ENCODE peak calls at places on chromosomes 12 and 14, in eight cellular contexts. U is lower leg skin, V is pancreas, W is HFF-Myc, N is tibial nerve, H is hepatocyte, O is AG10803, B is stomach. S is an unnamed sample.

GRCh38 chr12:2924019-2924418 is 33.3 kb downstream of the TULP3 start:
- DNase-seq in U (no peak), V (no peak), W (no peak), N (no peak), H (no peak), O (peak; percentile 17), B (no peak), S (peak; percentile 28)

GRCh38 chr14:69632154-69632553 is 20.8 kb downstream of the SUSD6 start:
- DNase-seq in U (no peak), V (no peak), W (no peak), N (no peak), H (no peak), O (no peak), B (no peak), S (no peak)

GRCh38 chr12:10497602-10498001 is 8.1 kb upstream of the EIF2S3B start:
- DNase-seq in U (no peak), V (no peak), W (no peak), N (no peak), H (no peak), O (no peak), B (no peak), S (no peak)

GRCh38 chr14:36662543-36663403 is 1.1 kb downstream of the PAX9 start:
- DNase-seq in U (no peak), V (peak; percentile 25), W (no peak), N (no peak), H (no peak), O (peak; percentile 45), B (no peak), S (no peak)

GRCh38 chr12:58922849-58923248 is 2.5 kb upstream of the LRIG3 start:
- DNase-seq in U (no peak), V (no peak), W (no peak), N (no peak), H (no peak), O (no peak), B (no peak), S (peak; percentile 85)

GRCh38 chr14:63367742-63368364 is 49.1 kb upstream of the GPHB5 start:
- DNase-seq in U (no peak), V (no peak), W (no peak), N (no peak), H (no peak), O (no peak), B (no peak), S (no peak)

GRCh38 chr12:77299001-77299400 is 233.6 kb upstream of the E2F7 start:
- DNase-seq in U (no peak), V (no peak), W (peak; percentile 35), N (no peak), H (no peak), O (peak; percentile 64), B (no peak), S (peak; percentile 72)

GRCh38 chr12:89064780-89065179 is 287.5 kb downstream of the DUSP6 start:
- DNase-seq in U (no peak), V (no peak), W (no peak), N (no peak), H (no peak), O (no peak), B (no peak), S (no peak)

GRCh38 chr14:103026988-103027387 is 30.4 kb downstream of the CDC42BPB start:
- DNase-seq in U (no peak), V (no peak), W (no peak), N (no peak), H (no peak), O (no peak), B (no peak), S (no peak)

GRCh38 chr14:98234208-98234607 is 1037.8 kb downstream of the BCL11B start:
- DNase-seq in U (no peak), V (no peak), W (no peak), N (no peak), H (no peak), O (peak; percentile 6), B (no peak), S (no peak)

GRCh38 chr12:121512561-121512960 is 68.3 kb downstream of the KDM2B start:
- DNase-seq in U (no peak), V (no peak), W (no peak), N (no peak), H (no peak), O (no peak), B (no peak), S (no peak)

GRCh38 chr12:28780096-28780495 is 369.0 kb upstream of the FAR2 start:
- DNase-seq in U (peak; percentile 47), V (no peak), W (peak; percentile 15), N (no peak), H (peak; percentile 30), O (peak; percentile 54), B (no peak), S (peak; percentile 32)

GRCh38 chr12:6230321-6231110 is 30.3 kb downstream of the CD9 start:
- DNase-seq in U (peak; percentile 83), V (peak; percentile 41), W (no peak), N (peak; percentile 71), H (peak; percentile 50), O (peak; percentile 78), B (peak; percentile 63), S (no peak)

GRCh38 chr12:121107681-121108080 is 25.0 kb upstream of the P2RX7 start:
- DNase-seq in U (no peak), V (no peak), W (no peak), N (no peak), H (no peak), O (no peak), B (no peak), S (no peak)

GRCh38 chr14:92687681-92688433 is 60.6 kb downstream of the LGMN start:
- DNase-seq in U (no peak), V (peak; percentile 80), W (no peak), N (no peak), H (peak; percentile 56), O (no peak), B (peak; percentile 62), S (no peak)
- H3K4me3 ChIP-seq in U (no peak overlapping the region), V (peak overlapping the region; percentile 35), W (no peak overlapping the region), N (peak overlapping the region; percentile 37), H (no peak overlapping the region), O (no peak overlapping the region), B (peak overlapping the region; percentile 52), S (no peak overlapping the region)

GRCh38 chr12:45269407-45269741 is 53.5 kb downstream of the ANO6 start:
- DNase-seq in U (no peak), V (no peak), W (no peak), N (no peak), H (no peak), O (no peak), B (no peak), S (no peak)

GRCh38 chr12:45263587-45263986 is 47.7 kb downstream of the ANO6 start:
- DNase-seq in U (no peak), V (no peak), W (no peak), N (no peak), H (no peak), O (no peak), B (no peak), S (no peak)

GRCh38 chr12:45273717-45274271 is 57.9 kb downstream of the ANO6 start:
- DNase-seq in U (peak; percentile 58), V (no peak), W (peak; percentile 56), N (no peak), H (peak; percentile 76), O (peak; percentile 94), B (no peak), S (peak; percentile 98)

GRCh38 chr12:45268672-45269406 is 52.9 kb downstream of the ANO6 start:
- DNase-seq in U (peak; percentile 57), V (peak; percentile 77), W (peak; percentile 80), N (peak; percentile 61), H (peak; percentile 87), O (peak; percentile 90), B (peak; percentile 76), S (peak; percentile 96)
- TF ChIP-seq CTCF in U (no peak), V (peak; percentile 15), W (peak; percentile 44), N (no peak), H (peak; percentile 54), O (peak; percentile 57), B (no peak), S (peak; percentile 45)

GRCh38 chr14:73743431-73743931 is 29.3 kb upstream of the PNMA1 start:
- DNase-seq in U (no peak), V (no peak), W (no peak), N (no peak), H (peak; percentile 14), O (peak; percentile 44), B (no peak), S (no peak)
- H3K4me3 ChIP-seq in U (no peak overlapping the region), V (no peak overlapping the region), W (no peak overlapping the region), N (no peak overlapping the region), H (no peak overlapping the region), O (no peak overlapping the region), B (no peak overlapping the region), S (no peak overlapping the region)

DNA sequence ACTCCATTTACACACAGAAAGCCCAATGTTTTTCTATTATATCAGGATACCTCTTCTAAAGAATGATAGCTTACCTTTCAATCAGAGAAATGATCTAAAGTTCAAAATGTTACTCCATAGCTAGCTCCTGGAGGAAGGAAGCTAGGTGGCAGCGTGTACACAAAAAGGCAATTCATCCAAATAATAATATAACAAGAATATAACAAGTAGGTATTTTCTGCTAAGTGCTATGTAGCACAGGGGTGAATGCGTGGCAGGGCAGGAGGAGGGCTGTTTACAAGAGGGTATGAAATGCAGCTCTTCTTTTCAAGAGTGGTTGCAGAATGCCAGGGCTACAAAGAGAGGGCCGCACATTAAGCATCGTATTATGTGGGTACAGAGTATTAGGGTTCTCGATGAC is 663 bp upstream of the SNAPC1 start:
- DNase-seq in U (no peak), V (no peak), W (no peak), N (no peak), H (no peak), O (no peak), B (no peak), S (no peak)
- TF ChIP-seq CTCF in U (no peak), V (no peak), W (no peak), N (no peak), H (no peak), O (no peak), B (no peak), S (no peak)

S was measured in fibroblast of the aortic adventitia.